ENCODE peak calls at places on chromosomes 12 and 14, in eight cellular contexts. K is aorta, R is cardiac muscle cell, A is NCI-H345, D is Daoy, N is activated T-helper 1 cell treated with Interleukin-2 at 50 U/mL for 16 hours, O is dorsolateral prefrontal cortex, Q is lower lobe of right lung. S is an unnamed sample.
A peak's percentile ranks its signal among the peaks of the same experiment; 100 is the strongest.

GRCh38 chr12:65300679-65301349 is 22.3 kb downstream of the MSRB3 start:
- DNase-seq in Q (no peak), K (no peak), D (peak; percentile 54), N (no peak), A (no peak), O (no peak), R (peak; percentile 77), S (peak; percentile 5)

GRCh38 chr12:49068879-49069506 is 786 bp downstream of the RHEBL1 start:
- DNase-seq in Q (no peak), K (no peak), R (no peak), O (no peak), A (no peak), N (no peak), D (no peak), S (no peak)

GRCh38 chr12:53499261-53500118 is at the start of gene MAP3K12:
- DNase-seq in D (peak; percentile 77), O (peak; percentile 71), N (peak; percentile 42), Q (peak; percentile 70), K (peak; percentile 80), R (peak; percentile 72), A (peak; percentile 74), S (no peak)

GRCh38 chr12:6961695-6962284 is 8.7 kb downstream of the PHB2 start:
- DNase-seq in N (no peak), R (peak; percentile 83), D (peak; percentile 90), O (no peak), Q (peak; percentile 88), K (no peak), A (peak; percentile 90), S (peak; percentile 95)

GRCh38 chr12:13171921-13172859 is 24.3 kb upstream of the EMP1 start:
- DNase-seq in N (no peak), A (no peak), Q (no peak), D (peak; percentile 87), O (no peak), K (no peak), R (peak; percentile 53), S (peak; percentile 82)

GRCh38 chr12:124599074-124599999 is 31.9 kb upstream of the NCOR2 start:
- DNase-seq in Q (no peak), R (no peak), A (no peak), K (no peak), N (no peak), D (peak; percentile 81), O (no peak), S (no peak)

GRCh38 chr14:79144891-79145290 is 974.7 kb downstream of the NRXN3 start:
- DNase-seq in O (no peak), A (no peak), D (no peak), R (no peak), Q (no peak), K (no peak), N (no peak), S (no peak)

GRCh38 chr12:102421801-102422583 is 58.4 kb downstream of the IGF1 start:
- DNase-seq in R (no peak), Q (no peak), D (peak; percentile 12), K (no peak), A (no peak), N (no peak), O (no peak), S (peak; percentile 56)

GRCh38 chr14:55206175-55206574 is 14.8 kb upstream of the DLGAP5 start:
- DNase-seq in R (no peak), N (no peak), D (no peak), K (no peak), Q (no peak), A (no peak), O (no peak), S (no peak)

S was measured in SW480.